ENCODE peak calls at places on chromosomes 13 and 19, in six cellular contexts. H, U, M, V, S and J are unnamed samples.

GRCh38 chr13:49791214-49791752 is 1.2 kb downstream of the KPNA3 start:
- DNase-seq in U (no peak), M (peak), V (peak), H (peak), S (no peak), J (peak)

GRCh38 chr13:113835461-113836274 is 28.2 kb downstream of the GAS6 start:
- DNase-seq in V (peak), M (no peak), U (no peak), S (no peak), H (peak), J (peak)

GRCh38 chr13:78326608-78327007 is 276.7 kb downstream of the POU4F1 start:
- DNase-seq in U (no peak), H (no peak), S (no peak), V (no peak), M (no peak), J (no peak)

GRCh38 chr19:12695090-12695489 is 1.3 kb downstream of the FBXW9 start:
- DNase-seq in H (no peak), M (no peak), U (no peak), S (no peak), V (no peak), J (no peak)

GRCh38 chr13:77513719-77514335 is 21.7 kb upstream of the SCEL start:
- DNase-seq in V (no peak), U (no peak), M (peak), H (no peak), S (no peak), J (no peak)

GRCh38 chr13:34344761-34345600 is 527.0 kb downstream of the RFC3 start:
- DNase-seq in H (no peak), S (no peak), V (no peak), M (no peak), U (no peak), J (no peak)

GRCh38 chr13:110571897-110572777 is 10.6 kb upstream of the RAB20 start:
- DNase-seq in S (no peak), U (no peak), H (no peak), V (no peak), M (no peak), J (no peak)

GRCh38 chr13:26954981-26955380 is 194.4 kb upstream of the GPR12 start:
- DNase-seq in M (no peak), U (no peak), S (no peak), V (no peak), H (no peak), J (no peak)

GRCh38 chr19:23183251-23183650 is 66.4 kb downstream of the ZNF730 start:
- DNase-seq in S (no peak), H (no peak), U (no peak), V (no peak), M (no peak), J (no peak)

GRCh38 chr13:40399756-40400155 is 266.7 kb downstream of the FOXO1 start:
- DNase-seq in M (no peak), V (no peak), S (no peak), H (no peak), U (no peak), J (no peak)

GRCh38 chr19:35618857-35619256 is 6.3 kb downstream of the HAUS5 start:
- DNase-seq in S (no peak), H (no peak), M (no peak), V (no peak), U (no peak), J (no peak)

GRCh38 chr13:43880451-43880850 is 747 bp downstream of the LACC1 start:
- DNase-seq in U (no peak), V (no peak), M (peak), H (no peak), S (no peak), J (no peak)

GRCh38 chr19:36528921-36529518 is 949 bp upstream of the ZNF260 start:
- DNase-seq in U (no peak), V (no peak), S (peak), M (peak), H (peak), J (no peak)

GRCh38 chr13:110137677-110138008 is 169.3 kb downstream of the COL4A1 start:
- DNase-seq in M (peak), S (no peak), V (no peak), H (no peak), U (no peak), J (no peak)

GRCh38 chr19:45446295-45446694 is 21.5 kb upstream of the FOSB start:
- DNase-seq in V (peak), U (no peak), H (peak), M (peak), S (no peak), J (peak)

GRCh38 chr13:63910406-63910957 is 2494.8 kb upstream of the PCDH20 start:
- DNase-seq in M (no peak), S (no peak), U (no peak), H (no peak), V (peak), J (peak)

GRCh38 chr19:34363094-34363493 is 1.9 kb upstream of the GPI start:
- DNase-seq in M (no peak), U (no peak), V (no peak), S (no peak), H (no peak), J (no peak)

GRCh38 chr13:102580552-102581169 is 16.1 kb upstream of the TPP2 start:
- DNase-seq in V (peak), U (peak), H (peak), M (peak), S (no peak), J (peak)

GRCh38 chr13:76709851-76710250 is 176.4 kb downstream of the KCTD12 start:
- DNase-seq in S (no peak), V (no peak), U (no peak), M (no peak), H (no peak), J (peak)

GRCh38 chr13:69616398-69616797 is 491.2 kb upstream of the ATXN8OS start:
- DNase-seq in M (no peak), H (no peak), S (no peak), V (no peak), U (no peak), J (no peak)

GRCh38 chr13:101624210-101624922 is 171.9 kb downstream of the ITGBL1 start:
- DNase-seq in M (no peak), H (no peak), V (peak), S (no peak), U (no peak), J (peak)

GRCh38 chr19:13597625-13598024 is 91.3 kb upstream of the CACNA1A start:
- DNase-seq in H (peak), M (peak), S (peak), U (peak), V (peak), J (peak)

GRCh38 chr19:7907544-7907943 is 3.9 kb downstream of the MAP2K7 start:
- DNase-seq in U (no peak), M (no peak), V (no peak), H (no peak), S (no peak), J (no peak)

GRCh38 chr19:40452016-40452415 is 7.9 kb upstream of the SERTAD3 start:
- DNase-seq in S (no peak), M (no peak), V (no peak), U (no peak), H (no peak), J (no peak)

GRCh38 chr13:23794267-23795161 is 94.7 kb downstream of the MIPEP start:
- DNase-seq in S (no peak), H (peak), V (peak), M (peak), U (no peak), J (peak)

GRCh38 chr13:111968611-111969010 is 98.3 kb upstream of the SOX1 start:
- DNase-seq in V (no peak), H (no peak), M (no peak), S (no peak), U (no peak), J (no peak)

GRCh38 chr13:32894589-32895001 is 121.6 kb upstream of the KL start:
- DNase-seq in M (no peak), U (no peak), V (peak), H (peak), S (no peak), J (peak)

GRCh38 chr19:50154529-50154928 is 8.6 kb downstream of the IZUMO2 start:
- DNase-seq in U (no peak), H (no peak), V (no peak), S (no peak), M (no peak), J (no peak)

GRCh38 chr13:29459818-29460335 is 135.6 kb downstream of the SLC7A1 start:
- DNase-seq in M (no peak), U (no peak), H (no peak), V (no peak), S (no peak), J (no peak)